ENCODE peak calls at places on chromosomes 1 and 21, in six cellular contexts. One of them, this sample, is unnamed. For H3K4me1 and H3K36me3, the result is how much of the 10 kb centered on the place peaks cover.

GRCh38 chr21:32378956-32379355 is 13.9 kb downstream of the URB1 start:
- DNase-seq in fibroblast of lung: peak
- DNase-seq in upper lobe of left lung: no peak
- DNase-seq in thoracic aorta: no peak
- DNase-seq in iPS DF 6.9: no peak
- DNase-seq in BE2C: no peak
- DNase-seq in this sample: no peak

GRCh38 chr1:16112558-16113555 is 39.4 kb upstream of the FAM131C start:
- DNase-seq in fibroblast of lung: no peak
- DNase-seq in upper lobe of left lung: no peak
- DNase-seq in thoracic aorta: no peak
- DNase-seq in iPS DF 6.9: no peak
- DNase-seq in BE2C: no peak
- DNase-seq in this sample: no peak

GRCh38 chr1:29436386-29436785 is 200.1 kb downstream of the PTPRU start:
- DNase-seq in fibroblast of lung: no peak
- DNase-seq in upper lobe of left lung: no peak
- DNase-seq in thoracic aorta: no peak
- DNase-seq in iPS DF 6.9: no peak
- DNase-seq in BE2C: no peak
- DNase-seq in this sample: no peak

GRCh38 chr1:56819393-56819899 is at the start of gene FYB2:
- DNase-seq in fibroblast of lung: no peak
- DNase-seq in upper lobe of left lung: peak
- DNase-seq in thoracic aorta: no peak
- DNase-seq in iPS DF 6.9: peak
- DNase-seq in BE2C: no peak
- DNase-seq in this sample: no peak

GRCh38 chr1:31762726-31763670 is 1.1 kb downstream of the ADGRB2 start:
- DNase-seq in fibroblast of lung: peak
- DNase-seq in upper lobe of left lung: peak
- DNase-seq in thoracic aorta: no peak
- DNase-seq in iPS DF 6.9: no peak
- DNase-seq in BE2C: peak
- DNase-seq in this sample: peak

GRCh38 chr1:67840449-67840848 is 7.2 kb upstream of the GNG12 start:
- DNase-seq in fibroblast of lung: peak
- DNase-seq in upper lobe of left lung: no peak
- DNase-seq in thoracic aorta: no peak
- DNase-seq in iPS DF 6.9: no peak
- DNase-seq in BE2C: no peak
- DNase-seq in this sample: peak

GRCh38 chr1:159923203-159924024 is 1.9 kb downstream of the TAGLN2 start:
- DNase-seq in fibroblast of lung: peak
- DNase-seq in upper lobe of left lung: peak
- DNase-seq in thoracic aorta: peak
- DNase-seq in iPS DF 6.9: no peak
- DNase-seq in BE2C: peak
- DNase-seq in this sample: peak

GRCh38 chr1:162367073-162367472 is 9.6 kb downstream of the SPATA46 start:
- DNase-seq in fibroblast of lung: no peak
- DNase-seq in upper lobe of left lung: peak
- DNase-seq in thoracic aorta: no peak
- DNase-seq in iPS DF 6.9: no peak
- DNase-seq in BE2C: no peak
- DNase-seq in this sample: no peak

GRCh38 chr1:150259758-150260669 is 2.4 kb downstream of the CA14 start:
- DNase-seq in fibroblast of lung: no peak
- DNase-seq in upper lobe of left lung: no peak
- DNase-seq in thoracic aorta: no peak
- DNase-seq in iPS DF 6.9: peak
- DNase-seq in BE2C: no peak
- DNase-seq in this sample: peak

GRCh38 chr1:150257624-150258274 is at the start of gene CA14:
- DNase-seq in fibroblast of lung: no peak
- DNase-seq in upper lobe of left lung: no peak
- DNase-seq in thoracic aorta: no peak
- DNase-seq in iPS DF 6.9: no peak
- DNase-seq in BE2C: no peak
- DNase-seq in this sample: no peak

GRCh38 chr1:150259217-150259616 is 1.6 kb downstream of the CA14 start:
- DNase-seq in fibroblast of lung: no peak
- DNase-seq in upper lobe of left lung: no peak
- DNase-seq in thoracic aorta: no peak
- DNase-seq in iPS DF 6.9: no peak
- DNase-seq in BE2C: no peak
- DNase-seq in this sample: no peak

GRCh38 chr1:150256549-150257341 is 829 bp upstream of the CA14 start:
- DNase-seq in fibroblast of lung: no peak
- DNase-seq in upper lobe of left lung: no peak
- DNase-seq in thoracic aorta: no peak
- DNase-seq in iPS DF 6.9: no peak
- DNase-seq in BE2C: peak
- DNase-seq in this sample: peak

GRCh38 chr1:150258275-150258666 is 697 bp downstream of the CA14 start:
- DNase-seq in fibroblast of lung: no peak
- DNase-seq in upper lobe of left lung: no peak
- DNase-seq in thoracic aorta: no peak
- DNase-seq in iPS DF 6.9: no peak
- DNase-seq in BE2C: no peak
- DNase-seq in this sample: no peak
- H3K4me3 ChIP-seq in fibroblast of lung: no peak
- H3K4me3 ChIP-seq in upper lobe of left lung: no peak
- H3K4me3 ChIP-seq in thoracic aorta: no peak
- H3K4me3 ChIP-seq in iPS DF 6.9: peak
- H3K4me3 ChIP-seq in BE2C: no peak
- H3K4me3 ChIP-seq in this sample: no peak

GRCh38 chr1:221373795-221374194 is 368.1 kb downstream of the DUSP10 start:
- DNase-seq in fibroblast of lung: no peak
- DNase-seq in upper lobe of left lung: no peak
- DNase-seq in thoracic aorta: no peak
- DNase-seq in iPS DF 6.9: no peak
- DNase-seq in BE2C: no peak
- DNase-seq in this sample: no peak
- H3K4me1 ChIP-seq in fibroblast of lung: under half
- H3K4me1 ChIP-seq in upper lobe of left lung: under half
- H3K4me1 ChIP-seq in thoracic aorta: under half
- H3K4me1 ChIP-seq in iPS DF 6.9: under half
- H3K4me1 ChIP-seq in BE2C: under half
- H3K4me1 ChIP-seq in this sample: under half

GRCh38 chr1:226395753-226396152 is 12.1 kb downstream of the PARP1 start:
- DNase-seq in fibroblast of lung: no peak
- DNase-seq in upper lobe of left lung: no peak
- DNase-seq in thoracic aorta: no peak
- DNase-seq in iPS DF 6.9: no peak
- DNase-seq in BE2C: no peak
- DNase-seq in this sample: no peak

GRCh38 chr1:226390681-226391080 is 17.2 kb downstream of the PARP1 start:
- DNase-seq in fibroblast of lung: no peak
- DNase-seq in upper lobe of left lung: no peak
- DNase-seq in thoracic aorta: no peak
- DNase-seq in iPS DF 6.9: no peak
- DNase-seq in BE2C: no peak
- DNase-seq in this sample: no peak

GRCh38 chr1:226397955-226398636 is 9.8 kb downstream of the PARP1 start:
- DNase-seq in fibroblast of lung: no peak
- DNase-seq in upper lobe of left lung: no peak
- DNase-seq in thoracic aorta: no peak
- DNase-seq in iPS DF 6.9: no peak
- DNase-seq in BE2C: no peak
- DNase-seq in this sample: no peak

GRCh38 chr1:226397011-226397926 is 10.6 kb downstream of the PARP1 start:
- DNase-seq in fibroblast of lung: no peak
- DNase-seq in upper lobe of left lung: no peak
- DNase-seq in thoracic aorta: no peak
- DNase-seq in iPS DF 6.9: no peak
- DNase-seq in BE2C: no peak
- DNase-seq in this sample: no peak

GRCh38 chr1:226394461-226394860 is 13.4 kb downstream of the PARP1 start:
- DNase-seq in fibroblast of lung: no peak
- DNase-seq in upper lobe of left lung: no peak
- DNase-seq in thoracic aorta: no peak
- DNase-seq in iPS DF 6.9: no peak
- DNase-seq in BE2C: no peak
- DNase-seq in this sample: no peak
- H3K36me3 ChIP-seq in fibroblast of lung: under half
- H3K36me3 ChIP-seq in upper lobe of left lung: under half
- H3K36me3 ChIP-seq in thoracic aorta: under half
- H3K36me3 ChIP-seq in iPS DF 6.9: under half
- H3K36me3 ChIP-seq in BE2C: half or more
- H3K36me3 ChIP-seq in this sample: half or more

GRCh38 chr1:14909273-14909672 is 244.3 kb upstream of the TMEM51 start:
- DNase-seq in fibroblast of lung: no peak
- DNase-seq in upper lobe of left lung: no peak
- DNase-seq in thoracic aorta: no peak
- DNase-seq in iPS DF 6.9: no peak
- DNase-seq in BE2C: no peak
- DNase-seq in this sample: no peak

GRCh38 chr1:14910947-14911721 is 242.4 kb upstream of the TMEM51 start:
- DNase-seq in fibroblast of lung: peak
- DNase-seq in upper lobe of left lung: no peak
- DNase-seq in thoracic aorta: no peak
- DNase-seq in iPS DF 6.9: no peak
- DNase-seq in BE2C: no peak
- DNase-seq in this sample: no peak

GRCh38 chr1:14912831-14913230 is 240.7 kb upstream of the TMEM51 start:
- DNase-seq in fibroblast of lung: no peak
- DNase-seq in upper lobe of left lung: no peak
- DNase-seq in thoracic aorta: no peak
- DNase-seq in iPS DF 6.9: no peak
- DNase-seq in BE2C: no peak
- DNase-seq in this sample: no peak

GRCh38 chr1:14907416-14907815 is 246.1 kb upstream of the TMEM51 start:
- DNase-seq in fibroblast of lung: no peak
- DNase-seq in upper lobe of left lung: no peak
- DNase-seq in thoracic aorta: no peak
- DNase-seq in iPS DF 6.9: no peak
- DNase-seq in BE2C: no peak
- DNase-seq in this sample: no peak

DNA sequence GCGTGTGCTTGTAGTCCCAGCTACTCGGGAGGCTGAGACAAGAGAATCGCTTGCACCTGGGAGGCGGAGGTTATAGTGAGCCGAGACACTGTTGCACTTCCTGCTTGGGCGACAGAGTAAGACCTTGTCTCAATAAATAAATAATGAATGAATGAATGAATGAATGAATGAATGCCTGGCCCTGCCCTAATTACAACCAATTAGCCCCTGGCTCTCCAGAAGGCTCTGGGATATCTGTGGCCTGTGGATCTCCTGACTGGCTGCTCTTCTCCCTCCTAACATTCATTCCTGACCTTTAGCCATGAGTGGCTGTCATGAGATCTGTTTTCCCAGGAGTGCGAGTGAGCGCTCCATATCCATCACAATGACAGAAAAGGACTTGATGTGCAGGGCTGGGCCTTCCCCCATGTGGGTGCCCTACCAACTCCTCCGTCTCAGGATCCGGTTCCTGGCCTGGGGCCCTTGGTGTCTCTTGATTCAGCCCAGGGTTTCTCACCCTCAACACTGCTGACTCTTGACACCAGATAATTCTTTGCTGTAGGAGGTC is 243.6 kb upstream of the TMEM51 start:
- DNase-seq in fibroblast of lung: no peak
- DNase-seq in upper lobe of left lung: no peak
- DNase-seq in thoracic aorta: no peak
- DNase-seq in iPS DF 6.9: no peak
- DNase-seq in BE2C: no peak
- DNase-seq in this sample: no peak
- H3K4me3 ChIP-seq in fibroblast of lung: no peak
- H3K4me3 ChIP-seq in upper lobe of left lung: no peak
- H3K4me3 ChIP-seq in thoracic aorta: no peak
- H3K4me3 ChIP-seq in iPS DF 6.9: no peak
- H3K4me3 ChIP-seq in BE2C: no peak
- H3K4me3 ChIP-seq in this sample: no peak

GRCh38 chr1:41500378-41500777 is 15.9 kb upstream of the EDN2 start:
- DNase-seq in fibroblast of lung: no peak
- DNase-seq in upper lobe of left lung: peak
- DNase-seq in thoracic aorta: peak
- DNase-seq in iPS DF 6.9: no peak
- DNase-seq in BE2C: no peak
- DNase-seq in this sample: no peak
- H3K4me1 ChIP-seq in fibroblast of lung: under half
- H3K4me1 ChIP-seq in upper lobe of left lung: half or more
- H3K4me1 ChIP-seq in thoracic aorta: half or more
- H3K4me1 ChIP-seq in iPS DF 6.9: under half
- H3K4me1 ChIP-seq in BE2C: under half
- H3K4me1 ChIP-seq in this sample: under half

This sample was measured in HAP-1.